ENCODE peak calls at places on chromosomes 2 and 18, in five cellular contexts. One of them, this sample, is unnamed.

GRCh38 chr18:12782521-12782920 is 79.7 kb downstream of the PSMG2 start:
- DNase-seq in activated CD8-positive, alpha-beta memory T cell treated with anti-CD3 and anti-CD28 coated beads for 24 hours: no peak
- DNase-seq in cardiac fibroblast: no peak
- DNase-seq in GM10248: no peak
- DNase-seq in stimulated activated naive CD8-positive, alpha-beta T cell treated with anti-CD3 and anti-CD28 coated beads, Interleukin-15, Interleukin-2, amounts not matched to agents 100 U/mL and 50 U/mL, for 24 hours: no peak
- DNase-seq in this sample: no peak

GRCh38 chr18:13930964-13931363 is 15.6 kb upstream of the MC2R start:
- DNase-seq in activated CD8-positive, alpha-beta memory T cell treated with anti-CD3 and anti-CD28 coated beads for 24 hours: no peak
- DNase-seq in cardiac fibroblast: no peak
- DNase-seq in GM10248: no peak
- DNase-seq in stimulated activated naive CD8-positive, alpha-beta T cell treated with anti-CD3 and anti-CD28 coated beads, Interleukin-15, Interleukin-2, amounts not matched to agents 100 U/mL and 50 U/mL, for 24 hours: no peak
- DNase-seq in this sample: no peak

GRCh38 chr2:215479121-215479520 is 43.3 kb upstream of the FN1 start:
- DNase-seq in activated CD8-positive, alpha-beta memory T cell treated with anti-CD3 and anti-CD28 coated beads for 24 hours: no peak
- DNase-seq in cardiac fibroblast: no peak
- DNase-seq in GM10248: no peak
- DNase-seq in stimulated activated naive CD8-positive, alpha-beta T cell treated with anti-CD3 and anti-CD28 coated beads, Interleukin-15, Interleukin-2, amounts not matched to agents 100 U/mL and 50 U/mL, for 24 hours: no peak
- DNase-seq in this sample: no peak

GRCh38 chr18:6785411-6785810 is 55.9 kb downstream of the ARHGAP28 start:
- DNase-seq in activated CD8-positive, alpha-beta memory T cell treated with anti-CD3 and anti-CD28 coated beads for 24 hours: no peak
- DNase-seq in cardiac fibroblast: no peak
- DNase-seq in GM10248: no peak
- DNase-seq in stimulated activated naive CD8-positive, alpha-beta T cell treated with anti-CD3 and anti-CD28 coated beads, Interleukin-15, Interleukin-2, amounts not matched to agents 100 U/mL and 50 U/mL, for 24 hours: no peak
- DNase-seq in this sample: no peak

GRCh38 chr2:239697765-239698164 is 296.9 kb upstream of the HDAC4 start:
- DNase-seq in activated CD8-positive, alpha-beta memory T cell treated with anti-CD3 and anti-CD28 coated beads for 24 hours: peak; percentile 24
- DNase-seq in cardiac fibroblast: no peak
- DNase-seq in GM10248: no peak
- DNase-seq in stimulated activated naive CD8-positive, alpha-beta T cell treated with anti-CD3 and anti-CD28 coated beads, Interleukin-15, Interleukin-2, amounts not matched to agents 100 U/mL and 50 U/mL, for 24 hours: no peak
- DNase-seq in this sample: no peak

GRCh38 chr2:102120261-102121259 is 22.0 kb upstream of the IL1R1 start:
- DNase-seq in activated CD8-positive, alpha-beta memory T cell treated with anti-CD3 and anti-CD28 coated beads for 24 hours: no peak
- DNase-seq in cardiac fibroblast: peak; percentile 36
- DNase-seq in GM10248: no peak
- DNase-seq in stimulated activated naive CD8-positive, alpha-beta T cell treated with anti-CD3 and anti-CD28 coated beads, Interleukin-15, Interleukin-2, amounts not matched to agents 100 U/mL and 50 U/mL, for 24 hours: no peak
- DNase-seq in this sample: no peak

GRCh38 chr2:44245068-44245861 is 30.0 kb upstream of the SLC3A1 start:
- DNase-seq in activated CD8-positive, alpha-beta memory T cell treated with anti-CD3 and anti-CD28 coated beads for 24 hours: no peak
- DNase-seq in cardiac fibroblast: no peak
- DNase-seq in GM10248: no peak
- DNase-seq in stimulated activated naive CD8-positive, alpha-beta T cell treated with anti-CD3 and anti-CD28 coated beads, Interleukin-15, Interleukin-2, amounts not matched to agents 100 U/mL and 50 U/mL, for 24 hours: no peak
- DNase-seq in this sample: no peak

GRCh38 chr2:4576075-4576474 is 872.7 kb downstream of the DCDC2C start:
- DNase-seq in activated CD8-positive, alpha-beta memory T cell treated with anti-CD3 and anti-CD28 coated beads for 24 hours: no peak
- DNase-seq in cardiac fibroblast: no peak
- DNase-seq in GM10248: no peak
- DNase-seq in stimulated activated naive CD8-positive, alpha-beta T cell treated with anti-CD3 and anti-CD28 coated beads, Interleukin-15, Interleukin-2, amounts not matched to agents 100 U/mL and 50 U/mL, for 24 hours: no peak
- DNase-seq in this sample: no peak

GRCh38 chr18:55779711-55780590 is 192.0 kb upstream of the TCF4 start:
- DNase-seq in activated CD8-positive, alpha-beta memory T cell treated with anti-CD3 and anti-CD28 coated beads for 24 hours: no peak
- DNase-seq in cardiac fibroblast: peak; percentile 52
- DNase-seq in GM10248: peak; percentile 12
- DNase-seq in stimulated activated naive CD8-positive, alpha-beta T cell treated with anti-CD3 and anti-CD28 coated beads, Interleukin-15, Interleukin-2, amounts not matched to agents 100 U/mL and 50 U/mL, for 24 hours: peak; percentile 12
- DNase-seq in this sample: peak; percentile 22

GRCh38 chr2:60385648-60386047 is 167.8 kb downstream of the BCL11A start:
- DNase-seq in activated CD8-positive, alpha-beta memory T cell treated with anti-CD3 and anti-CD28 coated beads for 24 hours: no peak
- DNase-seq in cardiac fibroblast: no peak
- DNase-seq in GM10248: no peak
- DNase-seq in stimulated activated naive CD8-positive, alpha-beta T cell treated with anti-CD3 and anti-CD28 coated beads, Interleukin-15, Interleukin-2, amounts not matched to agents 100 U/mL and 50 U/mL, for 24 hours: no peak
- DNase-seq in this sample: no peak

GRCh38 chr2:38444247-38444646 is 67.2 kb upstream of the ATL2 start:
- DNase-seq in activated CD8-positive, alpha-beta memory T cell treated with anti-CD3 and anti-CD28 coated beads for 24 hours: no peak
- DNase-seq in cardiac fibroblast: no peak
- DNase-seq in GM10248: no peak
- DNase-seq in stimulated activated naive CD8-positive, alpha-beta T cell treated with anti-CD3 and anti-CD28 coated beads, Interleukin-15, Interleukin-2, amounts not matched to agents 100 U/mL and 50 U/mL, for 24 hours: no peak
- DNase-seq in this sample: no peak

GRCh38 chr2:99975386-99975785 is 167.0 kb downstream of the AFF3 start:
- DNase-seq in activated CD8-positive, alpha-beta memory T cell treated with anti-CD3 and anti-CD28 coated beads for 24 hours: no peak
- DNase-seq in cardiac fibroblast: no peak
- DNase-seq in GM10248: no peak
- DNase-seq in stimulated activated naive CD8-positive, alpha-beta T cell treated with anti-CD3 and anti-CD28 coated beads, Interleukin-15, Interleukin-2, amounts not matched to agents 100 U/mL and 50 U/mL, for 24 hours: no peak
- DNase-seq in this sample: no peak

GRCh38 chr2:129888896-129889295 is 90.6 kb upstream of the RAB6C start:
- DNase-seq in activated CD8-positive, alpha-beta memory T cell treated with anti-CD3 and anti-CD28 coated beads for 24 hours: no peak
- DNase-seq in cardiac fibroblast: peak; percentile 5
- DNase-seq in GM10248: no peak
- DNase-seq in stimulated activated naive CD8-positive, alpha-beta T cell treated with anti-CD3 and anti-CD28 coated beads, Interleukin-15, Interleukin-2, amounts not matched to agents 100 U/mL and 50 U/mL, for 24 hours: no peak
- DNase-seq in this sample: no peak

GRCh38 chr2:20676353-20677215 is 9.6 kb downstream of the GDF7 start:
- DNase-seq in activated CD8-positive, alpha-beta memory T cell treated with anti-CD3 and anti-CD28 coated beads for 24 hours: no peak
- DNase-seq in cardiac fibroblast: no peak
- DNase-seq in GM10248: no peak
- DNase-seq in stimulated activated naive CD8-positive, alpha-beta T cell treated with anti-CD3 and anti-CD28 coated beads, Interleukin-15, Interleukin-2, amounts not matched to agents 100 U/mL and 50 U/mL, for 24 hours: no peak
- DNase-seq in this sample: peak; percentile 75

GRCh38 chr2:99354060-99354459 is 16.9 kb downstream of the EIF5B start:
- DNase-seq in activated CD8-positive, alpha-beta memory T cell treated with anti-CD3 and anti-CD28 coated beads for 24 hours: no peak
- DNase-seq in cardiac fibroblast: peak; percentile 10
- DNase-seq in GM10248: no peak
- DNase-seq in stimulated activated naive CD8-positive, alpha-beta T cell treated with anti-CD3 and anti-CD28 coated beads, Interleukin-15, Interleukin-2, amounts not matched to agents 100 U/mL and 50 U/mL, for 24 hours: no peak
- DNase-seq in this sample: no peak

GRCh38 chr2:63849381-63850203 is 7.9 kb downstream of the UGP2 start:
- DNase-seq in activated CD8-positive, alpha-beta memory T cell treated with anti-CD3 and anti-CD28 coated beads for 24 hours: no peak
- DNase-seq in cardiac fibroblast: peak; percentile 37
- DNase-seq in GM10248: no peak
- DNase-seq in stimulated activated naive CD8-positive, alpha-beta T cell treated with anti-CD3 and anti-CD28 coated beads, Interleukin-15, Interleukin-2, amounts not matched to agents 100 U/mL and 50 U/mL, for 24 hours: no peak
- DNase-seq in this sample: no peak

GRCh38 chr2:127146820-127147502 is 40.0 kb upstream of the BIN1 start:
- DNase-seq in activated CD8-positive, alpha-beta memory T cell treated with anti-CD3 and anti-CD28 coated beads for 24 hours: peak; percentile 9
- DNase-seq in cardiac fibroblast: no peak
- DNase-seq in GM10248: no peak
- DNase-seq in stimulated activated naive CD8-positive, alpha-beta T cell treated with anti-CD3 and anti-CD28 coated beads, Interleukin-15, Interleukin-2, amounts not matched to agents 100 U/mL and 50 U/mL, for 24 hours: no peak
- DNase-seq in this sample: no peak

GRCh38 chr2:172408143-172408766 is 19.1 kb upstream of the ITGA6 start:
- DNase-seq in activated CD8-positive, alpha-beta memory T cell treated with anti-CD3 and anti-CD28 coated beads for 24 hours: no peak
- DNase-seq in cardiac fibroblast: no peak
- DNase-seq in GM10248: no peak
- DNase-seq in stimulated activated naive CD8-positive, alpha-beta T cell treated with anti-CD3 and anti-CD28 coated beads, Interleukin-15, Interleukin-2, amounts not matched to agents 100 U/mL and 50 U/mL, for 24 hours: no peak
- DNase-seq in this sample: no peak

GRCh38 chr2:1727101-1727771 is 17.1 kb downstream of the PXDN start:
- DNase-seq in activated CD8-positive, alpha-beta memory T cell treated with anti-CD3 and anti-CD28 coated beads for 24 hours: peak; percentile 21
- DNase-seq in cardiac fibroblast: peak; percentile 66
- DNase-seq in GM10248: no peak
- DNase-seq in stimulated activated naive CD8-positive, alpha-beta T cell treated with anti-CD3 and anti-CD28 coated beads, Interleukin-15, Interleukin-2, amounts not matched to agents 100 U/mL and 50 U/mL, for 24 hours: no peak
- DNase-seq in this sample: no peak

GRCh38 chr2:98875081-98875728 is 60.8 kb downstream of the CRACDL start:
- DNase-seq in activated CD8-positive, alpha-beta memory T cell treated with anti-CD3 and anti-CD28 coated beads for 24 hours: no peak
- DNase-seq in cardiac fibroblast: no peak
- DNase-seq in GM10248: no peak
- DNase-seq in stimulated activated naive CD8-positive, alpha-beta T cell treated with anti-CD3 and anti-CD28 coated beads, Interleukin-15, Interleukin-2, amounts not matched to agents 100 U/mL and 50 U/mL, for 24 hours: no peak
- DNase-seq in this sample: peak; percentile 65

GRCh38 chr2:134714228-134714627 is 4.6 kb downstream of the TMEM163 start:
- DNase-seq in activated CD8-positive, alpha-beta memory T cell treated with anti-CD3 and anti-CD28 coated beads for 24 hours: no peak
- DNase-seq in cardiac fibroblast: no peak
- DNase-seq in GM10248: no peak
- DNase-seq in stimulated activated naive CD8-positive, alpha-beta T cell treated with anti-CD3 and anti-CD28 coated beads, Interleukin-15, Interleukin-2, amounts not matched to agents 100 U/mL and 50 U/mL, for 24 hours: no peak
- DNase-seq in this sample: no peak

GRCh38 chr2:65093211-65093610 is 36.7 kb downstream of the RAB1A start:
- DNase-seq in activated CD8-positive, alpha-beta memory T cell treated with anti-CD3 and anti-CD28 coated beads for 24 hours: no peak
- DNase-seq in cardiac fibroblast: no peak
- DNase-seq in GM10248: no peak
- DNase-seq in stimulated activated naive CD8-positive, alpha-beta T cell treated with anti-CD3 and anti-CD28 coated beads, Interleukin-15, Interleukin-2, amounts not matched to agents 100 U/mL and 50 U/mL, for 24 hours: no peak
- DNase-seq in this sample: no peak

GRCh38 chr2:37992631-37993030 is 67.5 kb downstream of the RMDN2 start:
- DNase-seq in activated CD8-positive, alpha-beta memory T cell treated with anti-CD3 and anti-CD28 coated beads for 24 hours: no peak
- DNase-seq in cardiac fibroblast: no peak
- DNase-seq in GM10248: no peak
- DNase-seq in stimulated activated naive CD8-positive, alpha-beta T cell treated with anti-CD3 and anti-CD28 coated beads, Interleukin-15, Interleukin-2, amounts not matched to agents 100 U/mL and 50 U/mL, for 24 hours: no peak
- DNase-seq in this sample: no peak